ENCODE peak calls at places on chromosomes 7 and 10, in four cellular contexts. One of them, this sample, is unnamed.

GRCh38 chr10:80554050-80554449 is 16.3 kb downstream of the SH2D4B start:
- DNase-seq in astrocyte of the spinal cord: no peak
- DNase-seq in stimulated activated CD4-positive, alpha-beta T cell treated with anti-CD3 and anti-CD28 coated beads, Interleukin-15, amount 100 ng/mL, for 24 hours: no peak
- DNase-seq in sciatic nerve: no peak
- DNase-seq in this sample: no peak

GRCh38 chr7:47529826-47530555 is 51.9 kb downstream of the TNS3 start:
- DNase-seq in astrocyte of the spinal cord: no peak
- DNase-seq in stimulated activated CD4-positive, alpha-beta T cell treated with anti-CD3 and anti-CD28 coated beads, Interleukin-15, amount 100 ng/mL, for 24 hours: no peak
- DNase-seq in sciatic nerve: no peak
- DNase-seq in this sample: no peak

GRCh38 chr10:34236927-34237326 is 578.2 kb downstream of the PARD3 start:
- DNase-seq in astrocyte of the spinal cord: peak
- DNase-seq in stimulated activated CD4-positive, alpha-beta T cell treated with anti-CD3 and anti-CD28 coated beads, Interleukin-15, amount 100 ng/mL, for 24 hours: no peak
- DNase-seq in sciatic nerve: no peak
- DNase-seq in this sample: no peak

GRCh38 chr10:79293841-79294705 is 53.2 kb upstream of the PPIF start:
- DNase-seq in astrocyte of the spinal cord: peak
- DNase-seq in sciatic nerve: no peak
- DNase-seq in stimulated activated CD4-positive, alpha-beta T cell treated with anti-CD3 and anti-CD28 coated beads, Interleukin-15, amount 100 ng/mL, for 24 hours: no peak
- DNase-seq in this sample: no peak

GRCh38 chr7:842436-843031 is 10.3 kb downstream of the SUN1 start:
- DNase-seq in sciatic nerve: no peak
- DNase-seq in astrocyte of the spinal cord: peak
- DNase-seq in stimulated activated CD4-positive, alpha-beta T cell treated with anti-CD3 and anti-CD28 coated beads, Interleukin-15, amount 100 ng/mL, for 24 hours: no peak
- DNase-seq in this sample: no peak

GRCh38 chr10:74186678-74187077 is 35.7 kb downstream of the ADK start:
- DNase-seq in astrocyte of the spinal cord: no peak
- DNase-seq in sciatic nerve: no peak
- DNase-seq in stimulated activated CD4-positive, alpha-beta T cell treated with anti-CD3 and anti-CD28 coated beads, Interleukin-15, amount 100 ng/mL, for 24 hours: no peak
- DNase-seq in this sample: no peak

GRCh38 chr10:28181478-28182096 is 121.3 kb downstream of the MPP7 start:
- DNase-seq in sciatic nerve: no peak
- DNase-seq in stimulated activated CD4-positive, alpha-beta T cell treated with anti-CD3 and anti-CD28 coated beads, Interleukin-15, amount 100 ng/mL, for 24 hours: no peak
- DNase-seq in astrocyte of the spinal cord: peak
- DNase-seq in this sample: no peak

GRCh38 chr7:66146701-66147100 is 32.1 kb downstream of the CRCP start:
- DNase-seq in stimulated activated CD4-positive, alpha-beta T cell treated with anti-CD3 and anti-CD28 coated beads, Interleukin-15, amount 100 ng/mL, for 24 hours: no peak
- DNase-seq in astrocyte of the spinal cord: peak
- DNase-seq in sciatic nerve: no peak
- DNase-seq in this sample: no peak

GRCh38 chr10:74071151-74071550 is 73.2 kb downstream of the VCL start:
- DNase-seq in stimulated activated CD4-positive, alpha-beta T cell treated with anti-CD3 and anti-CD28 coated beads, Interleukin-15, amount 100 ng/mL, for 24 hours: no peak
- DNase-seq in sciatic nerve: no peak
- DNase-seq in astrocyte of the spinal cord: peak
- DNase-seq in this sample: no peak

GRCh38 chr10:93752761-93753160 is 5.0 kb upstream of the LGI1 start:
- DNase-seq in sciatic nerve: no peak
- DNase-seq in astrocyte of the spinal cord: peak
- DNase-seq in stimulated activated CD4-positive, alpha-beta T cell treated with anti-CD3 and anti-CD28 coated beads, Interleukin-15, amount 100 ng/mL, for 24 hours: no peak
- DNase-seq in this sample: peak

GRCh38 chr7:21617916-21618390 is 75.1 kb downstream of the DNAH11 start:
- DNase-seq in stimulated activated CD4-positive, alpha-beta T cell treated with anti-CD3 and anti-CD28 coated beads, Interleukin-15, amount 100 ng/mL, for 24 hours: no peak
- DNase-seq in astrocyte of the spinal cord: peak
- DNase-seq in sciatic nerve: no peak
- DNase-seq in this sample: peak

GRCh38 chr7:44348300-44348699 is 22.9 kb upstream of the CAMK2B start:
- DNase-seq in astrocyte of the spinal cord: peak
- DNase-seq in stimulated activated CD4-positive, alpha-beta T cell treated with anti-CD3 and anti-CD28 coated beads, Interleukin-15, amount 100 ng/mL, for 24 hours: peak
- DNase-seq in sciatic nerve: no peak
- DNase-seq in this sample: no peak

GRCh38 chr7:132123763-132124162 is 452.5 kb downstream of the PLXNA4 start:
- DNase-seq in sciatic nerve: no peak
- DNase-seq in astrocyte of the spinal cord: no peak
- DNase-seq in stimulated activated CD4-positive, alpha-beta T cell treated with anti-CD3 and anti-CD28 coated beads, Interleukin-15, amount 100 ng/mL, for 24 hours: no peak
- DNase-seq in this sample: no peak

GRCh38 chr10:43863859-43864591 is 215.3 kb upstream of the ZNF32 start:
- DNase-seq in astrocyte of the spinal cord: peak
- DNase-seq in stimulated activated CD4-positive, alpha-beta T cell treated with anti-CD3 and anti-CD28 coated beads, Interleukin-15, amount 100 ng/mL, for 24 hours: no peak
- DNase-seq in sciatic nerve: peak
- DNase-seq in this sample: no peak

GRCh38 chr7:139103057-139103820 is 6.3 kb downstream of the ZC3HAV1 start:
- DNase-seq in astrocyte of the spinal cord: no peak
- DNase-seq in stimulated activated CD4-positive, alpha-beta T cell treated with anti-CD3 and anti-CD28 coated beads, Interleukin-15, amount 100 ng/mL, for 24 hours: no peak
- DNase-seq in sciatic nerve: no peak
- DNase-seq in this sample: no peak

GRCh38 chr7:55174456-55174855 is 155.6 kb downstream of the EGFR start:
- DNase-seq in sciatic nerve: peak
- DNase-seq in astrocyte of the spinal cord: no peak
- DNase-seq in stimulated activated CD4-positive, alpha-beta T cell treated with anti-CD3 and anti-CD28 coated beads, Interleukin-15, amount 100 ng/mL, for 24 hours: no peak
- DNase-seq in this sample: no peak

GRCh38 chr10:122554576-122554975 is 6.0 kb upstream of the DMBT1 start:
- DNase-seq in stimulated activated CD4-positive, alpha-beta T cell treated with anti-CD3 and anti-CD28 coated beads, Interleukin-15, amount 100 ng/mL, for 24 hours: no peak
- DNase-seq in sciatic nerve: no peak
- DNase-seq in astrocyte of the spinal cord: no peak
- DNase-seq in this sample: no peak

GRCh38 chr7:12861070-12861469 is 173.6 kb downstream of the ARL4A start:
- DNase-seq in stimulated activated CD4-positive, alpha-beta T cell treated with anti-CD3 and anti-CD28 coated beads, Interleukin-15, amount 100 ng/mL, for 24 hours: no peak
- DNase-seq in sciatic nerve: no peak
- DNase-seq in astrocyte of the spinal cord: peak
- DNase-seq in this sample: no peak

GRCh38 chr7:157502701-157503111 is 165.9 kb downstream of the DNAJB6 start:
- DNase-seq in stimulated activated CD4-positive, alpha-beta T cell treated with anti-CD3 and anti-CD28 coated beads, Interleukin-15, amount 100 ng/mL, for 24 hours: peak
- DNase-seq in astrocyte of the spinal cord: peak
- DNase-seq in sciatic nerve: no peak
- DNase-seq in this sample: no peak

GRCh38 chr7:29424984-29425309 is 138.7 kb upstream of the PRR15 start:
- DNase-seq in sciatic nerve: no peak
- DNase-seq in stimulated activated CD4-positive, alpha-beta T cell treated with anti-CD3 and anti-CD28 coated beads, Interleukin-15, amount 100 ng/mL, for 24 hours: no peak
- DNase-seq in astrocyte of the spinal cord: no peak
- DNase-seq in this sample: no peak

GRCh38 chr7:28102778-28103177 is 77.8 kb downstream of the JAZF1 start:
- DNase-seq in astrocyte of the spinal cord: peak
- DNase-seq in stimulated activated CD4-positive, alpha-beta T cell treated with anti-CD3 and anti-CD28 coated beads, Interleukin-15, amount 100 ng/mL, for 24 hours: no peak
- DNase-seq in sciatic nerve: no peak
- DNase-seq in this sample: peak

GRCh38 chr10:15472431-15473400 is 101.6 kb upstream of the FAM171A1 start:
- DNase-seq in stimulated activated CD4-positive, alpha-beta T cell treated with anti-CD3 and anti-CD28 coated beads, Interleukin-15, amount 100 ng/mL, for 24 hours: no peak
- DNase-seq in sciatic nerve: no peak
- DNase-seq in astrocyte of the spinal cord: peak
- DNase-seq in this sample: no peak